ENCODE peak calls at places on chromosomes 6 and 20, in four cellular contexts. One of them, this sample, is unnamed.

GRCh38 chr6:110363748-110364147 is 5.6 kb upstream of the METTL24 start:
- DNase-seq in H1: no peak
- DNase-seq in HepG2: no peak
- DNase-seq in K562: no peak
- DNase-seq in this sample: no peak

GRCh38 chr20:2658414-2659354 is 5.3 kb downstream of the IDH3B start:
- DNase-seq in HepG2: peak
- DNase-seq in H1: no peak
- DNase-seq in K562: peak
- DNase-seq in this sample: no peak

GRCh38 chr6:151652338-151652737 is 155.1 kb upstream of the ESR1 start:
- DNase-seq in HepG2: peak
- DNase-seq in K562: no peak
- DNase-seq in H1: no peak
- DNase-seq in this sample: no peak

GRCh38 chr6:6738108-6738507 is 149.6 kb downstream of the LY86 start:
- DNase-seq in H1: no peak
- DNase-seq in K562: no peak
- DNase-seq in HepG2: no peak
- DNase-seq in this sample: no peak

GRCh38 chr6:156102129-156102528 is 646.5 kb upstream of the NOX3 start:
- DNase-seq in H1: no peak
- DNase-seq in K562: peak
- DNase-seq in HepG2: no peak
- DNase-seq in this sample: peak

GRCh38 chr6:107330190-107330589 is 129.2 kb downstream of the PDSS2 start:
- DNase-seq in K562: no peak
- DNase-seq in HepG2: no peak
- DNase-seq in H1: no peak
- DNase-seq in this sample: no peak

GRCh38 chr20:4413314-4414045 is 308.2 kb upstream of the PRND start:
- DNase-seq in HepG2: no peak
- DNase-seq in K562: no peak
- DNase-seq in H1: no peak
- DNase-seq in this sample: no peak

GRCh38 chr6:90110971-90111370 is 185.7 kb downstream of the BACH2 start:
- DNase-seq in HepG2: no peak
- DNase-seq in H1: no peak
- DNase-seq in K562: no peak
- DNase-seq in this sample: no peak

GRCh38 chr20:25064561-25064960 is 6.6 kb upstream of the ACSS1 start:
- DNase-seq in H1: no peak
- DNase-seq in HepG2: no peak
- DNase-seq in K562: no peak
- DNase-seq in this sample: no peak

GRCh38 chr6:111354751-111355150 is 128.3 kb downstream of the REV3L start:
- DNase-seq in HepG2: no peak
- DNase-seq in K562: no peak
- DNase-seq in H1: no peak
- DNase-seq in this sample: no peak

GRCh38 chr6:95601133-95601532 is 23.8 kb downstream of the MANEA start:
- DNase-seq in HepG2: no peak
- DNase-seq in K562: no peak
- DNase-seq in H1: no peak
- DNase-seq in this sample: no peak

DNA sequence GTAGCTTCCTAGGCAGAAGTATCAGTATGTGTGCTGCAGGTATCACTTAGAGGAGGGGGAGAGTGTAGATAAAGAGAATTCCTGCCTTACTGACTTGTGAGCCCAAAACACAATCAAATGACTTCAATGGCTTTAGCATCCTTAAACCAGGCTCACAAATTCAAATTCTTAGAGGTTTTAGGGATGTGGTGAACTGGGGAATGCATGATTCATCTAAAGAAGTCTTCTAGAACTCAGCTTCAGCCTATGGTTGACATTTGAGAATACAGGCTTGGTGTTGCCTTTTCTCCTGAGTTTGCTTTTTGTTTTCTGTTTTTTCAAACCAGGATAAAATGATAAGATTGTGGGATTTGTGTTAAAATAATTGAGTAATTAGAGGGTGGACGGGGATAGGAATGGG is 14.4 kb downstream of the SNRPC start:
- DNase-seq in K562: no peak
- DNase-seq in HepG2: no peak
- DNase-seq in H1: peak
- DNase-seq in this sample: no peak
- TF ChIP-seq CEBPB in K562: no peak
- TF ChIP-seq CEBPB in HepG2: no peak
- TF ChIP-seq CEBPB in H1: no peak
- TF ChIP-seq CEBPB in this sample: no peak

GRCh38 chr6:158038291-158039177 is 56.9 kb downstream of the SYNJ2 start:
- DNase-seq in H1: no peak
- DNase-seq in K562: no peak
- DNase-seq in HepG2: no peak
- DNase-seq in this sample: no peak
- TF ChIP-seq FOSL1 in H1: no peak
- TF ChIP-seq FOSL1 in K562: no peak
- TF ChIP-seq FOSL1 in HepG2: no peak
- TF ChIP-seq FOSL1 in this sample: no peak

DNA sequence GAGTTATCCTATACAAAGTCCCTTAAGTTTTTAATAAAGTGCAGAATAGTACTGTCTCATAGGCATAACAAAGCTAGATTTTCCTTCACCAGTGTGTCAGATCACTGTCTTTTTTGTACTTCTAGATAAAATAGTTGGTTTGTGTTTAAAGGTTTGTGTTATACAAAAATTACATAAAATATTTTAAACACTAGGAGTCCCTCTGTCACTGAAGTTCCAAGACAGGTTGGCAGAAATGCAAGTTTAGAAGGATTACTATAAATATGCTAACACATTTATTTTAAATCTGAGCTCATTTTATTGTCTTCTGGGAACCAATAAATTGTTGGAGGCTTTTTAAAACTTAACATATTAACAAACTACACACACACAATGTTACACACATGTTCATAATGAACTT is 30.8 kb upstream of the RUNX2 start:
- DNase-seq in HepG2: no peak
- DNase-seq in K562: no peak
- DNase-seq in H1: no peak
- DNase-seq in this sample: no peak
- TF ChIP-seq ATF3 in HepG2: no peak
- TF ChIP-seq ATF3 in K562: no peak
- TF ChIP-seq ATF3 in H1: no peak
- TF ChIP-seq ATF3 in this sample: no peak

GRCh38 chr6:35188886-35189285 is 24.9 kb upstream of the SCUBE3 start:
- DNase-seq in K562: no peak
- DNase-seq in HepG2: no peak
- DNase-seq in H1: no peak
- DNase-seq in this sample: no peak
- TF ChIP-seq CEBPB in K562: no peak
- TF ChIP-seq CEBPB in HepG2: no peak
- TF ChIP-seq CEBPB in H1: no peak
- TF ChIP-seq CEBPB in this sample: no peak

DNA sequence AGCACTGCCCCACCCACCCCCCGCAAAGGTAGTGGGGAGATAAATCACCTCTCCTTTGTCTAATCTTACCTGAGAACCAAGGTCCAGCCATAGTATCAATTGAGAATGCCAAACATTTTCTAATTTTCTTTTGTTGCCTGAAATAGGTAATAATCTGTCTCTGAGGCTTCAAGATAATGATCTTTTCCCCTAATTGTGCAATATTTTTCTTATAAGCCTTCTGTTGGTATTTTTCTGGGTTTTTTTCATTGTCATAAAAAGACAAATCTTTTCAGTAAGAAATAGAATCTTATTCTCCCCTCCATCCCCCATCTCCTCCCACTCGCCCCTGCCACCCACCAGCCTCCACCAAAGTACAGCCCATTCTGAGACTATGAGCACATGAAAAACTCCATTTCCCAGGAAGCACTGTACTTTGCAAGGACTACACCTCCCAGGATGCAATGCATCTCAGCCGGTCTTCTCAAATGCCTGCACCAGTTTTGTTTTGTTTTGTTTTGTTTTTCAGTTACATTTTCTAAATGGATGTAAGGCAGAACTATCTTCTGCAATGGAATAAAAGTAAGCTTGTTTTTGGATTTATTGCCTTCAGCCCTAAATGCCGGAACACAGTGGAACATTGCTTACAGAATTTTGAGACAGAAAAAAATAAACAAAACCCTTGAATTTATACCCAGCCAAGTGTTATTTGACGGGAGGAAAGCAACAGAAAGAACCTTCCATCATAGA is 268.0 kb downstream of the TFAP2A start:
- DNase-seq in H1: no peak
- DNase-seq in K562: peak
- DNase-seq in HepG2: peak
- DNase-seq in this sample: peak
- TF ChIP-seq FOSL1 in H1: no peak
- TF ChIP-seq FOSL1 in K562: no peak
- TF ChIP-seq FOSL1 in HepG2: no peak
- TF ChIP-seq FOSL1 in this sample: no peak

GRCh38 chr20:21161926-21162325 is 36.0 kb downstream of the KIZ start:
- DNase-seq in H1: no peak
- DNase-seq in HepG2: no peak
- DNase-seq in K562: no peak
- DNase-seq in this sample: no peak

GRCh38 chr20:21157006-21157405 is 31.1 kb downstream of the KIZ start:
- DNase-seq in K562: no peak
- DNase-seq in H1: no peak
- DNase-seq in HepG2: no peak
- DNase-seq in this sample: no peak

GRCh38 chr20:21156266-21156665 is 30.4 kb downstream of the KIZ start:
- DNase-seq in HepG2: no peak
- DNase-seq in H1: no peak
- DNase-seq in K562: no peak
- DNase-seq in this sample: no peak

GRCh38 chr20:21162631-21163030 is 36.7 kb downstream of the KIZ start:
- DNase-seq in H1: no peak
- DNase-seq in K562: no peak
- DNase-seq in HepG2: no peak
- DNase-seq in this sample: no peak

GRCh38 chr20:21159658-21160380 is 33.9 kb downstream of the KIZ start:
- DNase-seq in H1: no peak
- DNase-seq in K562: peak
- DNase-seq in HepG2: no peak
- DNase-seq in this sample: no peak
- TF ChIP-seq ATF3 in H1: no peak
- TF ChIP-seq ATF3 in K562: no peak
- TF ChIP-seq ATF3 in HepG2: no peak
- TF ChIP-seq ATF3 in this sample: no peak